ENCODE peak calls at places on chromosomes 16 and 17, in six cellular contexts. W is B cell, M is GM23338, P is C1 segment of cervical spinal cord, S is midbrain, E is tibial nerve. R is an unnamed sample.

GRCh38 chr17:31495049-31495885 is 103.8 kb downstream of the RAB11FIP4 start:
- DNase-seq in W (peak), M (no peak), P (no peak), S (no peak), E (no peak), R (no peak)

GRCh38 chr17:38925263-38925995 is at the start of gene LASP1NB:
- DNase-seq in W (no peak), M (peak), P (peak), S (peak), E (no peak), R (peak)

GRCh38 chr17:5825717-5826330 is 241.5 kb upstream of the NLRP1 start:
- DNase-seq in W (no peak), M (no peak), P (no peak), S (no peak), E (no peak), R (no peak)

GRCh38 chr16:21076186-21076883 is 74.3 kb downstream of the DNAH3 start:
- DNase-seq in W (no peak), M (no peak), P (no peak), S (no peak), E (no peak), R (no peak)

GRCh38 chr16:89618114-89618999 is 4.9 kb downstream of the DPEP1 start:
- DNase-seq in W (no peak), M (no peak), P (no peak), S (no peak), E (no peak), R (no peak)

GRCh38 chr17:80375186-80375585 is 39.8 kb upstream of the ENDOV start:
- DNase-seq in W (no peak), M (no peak), P (no peak), S (no peak), E (no peak), R (no peak)

GRCh38 chr16:55933038-55933437 is 57.9 kb upstream of the CES5A start:
- DNase-seq in W (no peak), M (no peak), P (no peak), S (no peak), E (no peak), R (no peak)

GRCh38 chr16:86392751-86393150 is 117.6 kb upstream of the FOXF1 start:
- DNase-seq in W (no peak), M (no peak), P (no peak), S (no peak), E (no peak), R (no peak)

GRCh38 chr17:16013943-16014407 is 14.4 kb downstream of the TTC19 start:
- DNase-seq in W (no peak), M (peak), P (no peak), S (no peak), E (no peak), R (no peak)

GRCh38 chr17:27762527-27763305 is 37.6 kb downstream of the NOS2 start:
- DNase-seq in W (no peak), M (peak), P (no peak), S (no peak), E (no peak), R (no peak)

GRCh38 chr17:17511971-17512858 is 16.0 kb upstream of the RASD1 start:
- DNase-seq in W (no peak), M (no peak), P (no peak), S (no peak), E (no peak), R (no peak)

GRCh38 chr17:6592193-6592592 is 35.8 kb upstream of the PITPNM3 start:
- DNase-seq in W (no peak), M (no peak), P (no peak), S (no peak), E (no peak), R (no peak)

GRCh38 chr17:58786586-58787295 is 31.1 kb downstream of the PPM1E start:
- DNase-seq in W (no peak), M (no peak), P (no peak), S (no peak), E (no peak), R (no peak)

GRCh38 chr17:43477832-43478634 is 5.7 kb upstream of the DHX8 start:
- DNase-seq in W (no peak), M (no peak), P (no peak), S (no peak), E (no peak), R (no peak)

GRCh38 chr17:47733414-47734288 is 615 bp downstream of the TBX21 start:
- DNase-seq in W (no peak), M (peak), P (no peak), S (no peak), E (no peak), R (no peak)

GRCh38 chr17:19382581-19383444 is 4.2 kb downstream of the MFAP4 start:
- DNase-seq in W (no peak), M (no peak), P (no peak), S (no peak), E (no peak), R (no peak)

GRCh38 chr17:34235389-34236028 is 19.6 kb upstream of the CCL2 start:
- DNase-seq in W (no peak), M (no peak), P (no peak), S (no peak), E (peak), R (peak)

GRCh38 chr17:8905256-8905778 is 37.8 kb upstream of the PIK3R6 start:
- DNase-seq in W (no peak), M (no peak), P (no peak), S (no peak), E (no peak), R (no peak)

GRCh38 chr16:69838417-69838990 is 76.4 kb downstream of the WWP2 start:
- DNase-seq in W (no peak), M (peak), P (no peak), S (no peak), E (no peak), R (no peak)

GRCh38 chr17:13306310-13306962 is 288.6 kb upstream of the ELAC2 start:
- DNase-seq in W (no peak), M (peak), P (no peak), S (peak), E (no peak), R (no peak)

GRCh38 chr16:55559233-55559632 is 7.3 kb upstream of the CAPNS2 start:
- DNase-seq in W (no peak), M (no peak), P (no peak), S (no peak), E (no peak), R (no peak)

GRCh38 chr16:58462997-58463891 is 36.7 kb upstream of the NDRG4 start:
- DNase-seq in W (no peak), M (peak), P (no peak), S (no peak), E (no peak), R (no peak)

GRCh38 chr16:89307421-89307805 is 89.9 kb downstream of the ZNF778 start:
- DNase-seq in W (no peak), M (no peak), P (no peak), S (no peak), E (no peak), R (no peak)

GRCh38 chr17:9900019-9900594 is 5.0 kb downstream of the RCVRN start:
- DNase-seq in W (no peak), M (no peak), P (no peak), S (no peak), E (no peak), R (no peak)

GRCh38 chr17:6872941-6873340 is 41.4 kb upstream of the TEKT1 start:
- DNase-seq in W (no peak), M (no peak), P (no peak), S (no peak), E (no peak), R (no peak)

GRCh38 chr16:26019885-26020284 is 328.1 kb downstream of the HS3ST4 start:
- DNase-seq in W (no peak), M (no peak), P (no peak), S (no peak), E (no peak), R (no peak)

GRCh38 chr17:36592316-36592710 is 634 bp downstream of the DHRS11 start:
- DNase-seq in W (no peak), M (peak), P (no peak), S (no peak), E (no peak), R (no peak)

GRCh38 chr16:85761866-85762265 is 11.0 kb upstream of the C16orf74 start:
- DNase-seq in W (no peak), M (no peak), P (no peak), S (no peak), E (no peak), R (no peak)